ENCODE peak calls at places on chromosome 16, in seven cellular contexts. One of them, this sample, is unnamed.

GRCh38 chr16:64892843-64893242 is 229.0 kb downstream of the CDH11 start:
- DNase-seq in fibroblast of lung: peak
- DNase-seq in neural progenitor cell: no peak
- DNase-seq in mammary epithelial cell: no peak
- DNase-seq in GM12878: no peak
- DNase-seq in HCT116: no peak
- DNase-seq in GM23248: peak
- DNase-seq in this sample: no peak

GRCh38 chr16:55426865-55427484 is 52.0 kb upstream of the MMP2 start:
- DNase-seq in fibroblast of lung: no peak
- DNase-seq in neural progenitor cell: no peak
- DNase-seq in mammary epithelial cell: no peak
- DNase-seq in GM12878: no peak
- DNase-seq in HCT116: no peak
- DNase-seq in GM23248: no peak
- DNase-seq in this sample: no peak

GRCh38 chr16:73179671-73180370 is 131.9 kb upstream of the ZFHX3 start:
- DNase-seq in fibroblast of lung: no peak
- DNase-seq in neural progenitor cell: no peak
- DNase-seq in mammary epithelial cell: no peak
- DNase-seq in GM12878: no peak
- DNase-seq in HCT116: no peak
- DNase-seq in GM23248: no peak
- DNase-seq in this sample: no peak

GRCh38 chr16:50972899-50973298 is 178.2 kb downstream of the SALL1 start:
- DNase-seq in fibroblast of lung: no peak
- DNase-seq in neural progenitor cell: no peak
- DNase-seq in mammary epithelial cell: no peak
- DNase-seq in GM12878: no peak
- DNase-seq in HCT116: no peak
- DNase-seq in GM23248: no peak
- DNase-seq in this sample: no peak

GRCh38 chr16:49763826-49764225 is 92.1 kb downstream of the ZNF423 start:
- DNase-seq in fibroblast of lung: peak
- DNase-seq in neural progenitor cell: no peak
- DNase-seq in mammary epithelial cell: no peak
- DNase-seq in GM12878: no peak
- DNase-seq in HCT116: no peak
- DNase-seq in GM23248: no peak
- DNase-seq in this sample: no peak

GRCh38 chr16:50680907-50681885 is at the start of gene SNX20:
- DNase-seq in fibroblast of lung: no peak
- DNase-seq in neural progenitor cell: no peak
- DNase-seq in mammary epithelial cell: no peak
- DNase-seq in GM12878: peak
- DNase-seq in HCT116: no peak
- DNase-seq in GM23248: no peak
- DNase-seq in this sample: peak

GRCh38 chr16:27025581-27025980 is 41.1 kb upstream of the C16orf82 start:
- DNase-seq in fibroblast of lung: no peak
- DNase-seq in neural progenitor cell: no peak
- DNase-seq in mammary epithelial cell: no peak
- DNase-seq in GM12878: no peak
- DNase-seq in HCT116: peak
- DNase-seq in GM23248: no peak
- DNase-seq in this sample: no peak

GRCh38 chr16:48446534-48446920 is 61.3 kb upstream of the SIAH1 start:
- DNase-seq in fibroblast of lung: no peak
- DNase-seq in neural progenitor cell: peak
- DNase-seq in mammary epithelial cell: no peak
- DNase-seq in GM12878: no peak
- DNase-seq in HCT116: no peak
- DNase-seq in GM23248: no peak
- DNase-seq in this sample: no peak

GRCh38 chr16:49884033-49884707 is 28.3 kb upstream of the ZNF423 start:
- DNase-seq in fibroblast of lung: no peak
- DNase-seq in neural progenitor cell: no peak
- DNase-seq in mammary epithelial cell: no peak
- DNase-seq in GM12878: no peak
- DNase-seq in HCT116: no peak
- DNase-seq in GM23248: peak
- DNase-seq in this sample: no peak

GRCh38 chr16:63530208-63530607 is 1494.0 kb upstream of the CDH8 start:
- DNase-seq in fibroblast of lung: no peak
- DNase-seq in neural progenitor cell: peak
- DNase-seq in mammary epithelial cell: no peak
- DNase-seq in GM12878: no peak
- DNase-seq in HCT116: no peak
- DNase-seq in GM23248: no peak
- DNase-seq in this sample: no peak

GRCh38 chr16:19284207-19284606 is 1.3 kb upstream of the CLEC19A start:
- DNase-seq in fibroblast of lung: peak
- DNase-seq in neural progenitor cell: no peak
- DNase-seq in mammary epithelial cell: peak
- DNase-seq in GM12878: no peak
- DNase-seq in HCT116: peak
- DNase-seq in GM23248: peak
- DNase-seq in this sample: no peak

GRCh38 chr16:78770353-78771091 is 671.1 kb downstream of the WWOX start:
- DNase-seq in fibroblast of lung: peak
- DNase-seq in neural progenitor cell: peak
- DNase-seq in mammary epithelial cell: no peak
- DNase-seq in GM12878: no peak
- DNase-seq in HCT116: no peak
- DNase-seq in GM23248: peak
- DNase-seq in this sample: peak

GRCh38 chr16:10728035-10728462 is 15.6 kb upstream of the NUBP1 start:
- DNase-seq in fibroblast of lung: no peak
- DNase-seq in neural progenitor cell: no peak
- DNase-seq in mammary epithelial cell: no peak
- DNase-seq in GM12878: no peak
- DNase-seq in HCT116: no peak
- DNase-seq in GM23248: no peak
- DNase-seq in this sample: no peak

GRCh38 chr16:72995151-72995881 is 52.6 kb downstream of the ZFHX3 start:
- DNase-seq in fibroblast of lung: no peak
- DNase-seq in neural progenitor cell: peak
- DNase-seq in mammary epithelial cell: no peak
- DNase-seq in GM12878: no peak
- DNase-seq in HCT116: no peak
- DNase-seq in GM23248: no peak
- DNase-seq in this sample: peak

GRCh38 chr16:10895053-10895946 is 18.3 kb downstream of the CIITA start:
- DNase-seq in fibroblast of lung: peak
- DNase-seq in neural progenitor cell: peak
- DNase-seq in mammary epithelial cell: peak
- DNase-seq in GM12878: no peak
- DNase-seq in HCT116: no peak
- DNase-seq in GM23248: peak
- DNase-seq in this sample: peak

GRCh38 chr16:69906838-69907301 is 44.3 kb upstream of the CLEC18A start:
- DNase-seq in fibroblast of lung: peak
- DNase-seq in neural progenitor cell: no peak
- DNase-seq in mammary epithelial cell: no peak
- DNase-seq in GM12878: no peak
- DNase-seq in HCT116: no peak
- DNase-seq in GM23248: peak
- DNase-seq in this sample: no peak

GRCh38 chr16:26645629-26646028 is 421.1 kb upstream of the C16orf82 start:
- DNase-seq in fibroblast of lung: no peak
- DNase-seq in neural progenitor cell: peak
- DNase-seq in mammary epithelial cell: no peak
- DNase-seq in GM12878: no peak
- DNase-seq in HCT116: no peak
- DNase-seq in GM23248: peak
- DNase-seq in this sample: peak

GRCh38 chr16:52873997-52874500 is 178.6 kb downstream of the CHD9NB start:
- DNase-seq in fibroblast of lung: no peak
- DNase-seq in neural progenitor cell: peak
- DNase-seq in mammary epithelial cell: no peak
- DNase-seq in GM12878: no peak
- DNase-seq in HCT116: no peak
- DNase-seq in GM23248: no peak
- DNase-seq in this sample: no peak

GRCh38 chr16:58027341-58028167 is 2.0 kb downstream of the MMP15 start:
- DNase-seq in fibroblast of lung: peak
- DNase-seq in neural progenitor cell: peak
- DNase-seq in mammary epithelial cell: peak
- DNase-seq in GM12878: no peak
- DNase-seq in HCT116: peak
- DNase-seq in GM23248: peak
- DNase-seq in this sample: no peak

GRCh38 chr16:4534151-4534790 is 4.3 kb downstream of the CDIP1 start:
- DNase-seq in fibroblast of lung: no peak
- DNase-seq in neural progenitor cell: no peak
- DNase-seq in mammary epithelial cell: no peak
- DNase-seq in GM12878: no peak
- DNase-seq in HCT116: no peak
- DNase-seq in GM23248: no peak
- DNase-seq in this sample: no peak

DNA sequence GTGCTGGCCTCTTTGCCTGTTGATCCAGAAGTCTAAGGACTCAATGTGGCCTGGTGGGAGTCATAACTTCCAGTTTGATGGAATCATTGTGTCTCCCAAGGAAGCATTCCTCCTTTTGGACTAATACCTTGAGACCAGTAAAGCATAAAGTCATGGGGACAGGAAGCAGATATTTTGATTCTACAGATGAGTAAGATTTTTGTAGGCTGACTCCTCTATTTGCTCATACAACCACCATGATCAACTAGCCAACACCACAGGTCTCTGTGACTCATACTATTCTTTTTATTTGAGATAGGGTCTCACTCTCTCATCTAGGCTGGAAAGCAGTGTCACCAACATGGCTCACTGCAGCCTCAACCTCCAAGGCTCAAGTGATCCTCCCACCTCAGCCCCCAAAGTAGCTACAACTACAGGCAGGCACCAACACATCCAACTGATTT is 6.2 kb downstream of the MT2A start:
- DNase-seq in fibroblast of lung: peak
- DNase-seq in neural progenitor cell: no peak
- DNase-seq in mammary epithelial cell: peak
- DNase-seq in GM12878: no peak
- DNase-seq in HCT116: no peak
- DNase-seq in GM23248: peak
- DNase-seq in this sample: no peak
- TF ChIP-seq EZH2 in fibroblast of lung: no peak
- TF ChIP-seq EZH2 in neural progenitor cell: no peak
- TF ChIP-seq EZH2 in mammary epithelial cell: no peak
- TF ChIP-seq EZH2 in GM12878: no peak
- TF ChIP-seq EZH2 in HCT116: no peak
- TF ChIP-seq EZH2 in GM23248: no peak
- TF ChIP-seq EZH2 in this sample: no peak

GRCh38 chr16:86199871-86200700 is 301.1 kb downstream of the IRF8 start:
- DNase-seq in fibroblast of lung: peak
- DNase-seq in neural progenitor cell: no peak
- DNase-seq in mammary epithelial cell: no peak
- DNase-seq in GM12878: no peak
- DNase-seq in HCT116: no peak
- DNase-seq in GM23248: no peak
- DNase-seq in this sample: no peak
- TF ChIP-seq EZH2 in fibroblast of lung: no peak
- TF ChIP-seq EZH2 in neural progenitor cell: no peak
- TF ChIP-seq EZH2 in mammary epithelial cell: no peak
- TF ChIP-seq EZH2 in GM12878: no peak
- TF ChIP-seq EZH2 in HCT116: no peak
- TF ChIP-seq EZH2 in GM23248: peak
- TF ChIP-seq EZH2 in this sample: no peak

GRCh38 chr16:88911148-88911945 is 44.9 kb upstream of the PABPN1L start:
- DNase-seq in fibroblast of lung: no peak
- DNase-seq in neural progenitor cell: no peak
- DNase-seq in mammary epithelial cell: no peak
- DNase-seq in GM12878: no peak
- DNase-seq in HCT116: no peak
- DNase-seq in GM23248: no peak
- DNase-seq in this sample: no peak

GRCh38 chr16:88911946-88912310 is 45.5 kb upstream of the PABPN1L start:
- DNase-seq in fibroblast of lung: no peak
- DNase-seq in neural progenitor cell: no peak
- DNase-seq in mammary epithelial cell: no peak
- DNase-seq in GM12878: no peak
- DNase-seq in HCT116: no peak
- DNase-seq in GM23248: no peak
- DNase-seq in this sample: no peak

GRCh38 chr16:88909431-88910210 is 43.2 kb upstream of the PABPN1L start:
- DNase-seq in fibroblast of lung: no peak
- DNase-seq in neural progenitor cell: no peak
- DNase-seq in mammary epithelial cell: no peak
- DNase-seq in GM12878: no peak
- DNase-seq in HCT116: no peak
- DNase-seq in GM23248: no peak
- DNase-seq in this sample: no peak

GRCh38 chr16:88912556-88912955 is 46.1 kb upstream of the PABPN1L start:
- DNase-seq in fibroblast of lung: no peak
- DNase-seq in neural progenitor cell: no peak
- DNase-seq in mammary epithelial cell: no peak
- DNase-seq in GM12878: no peak
- DNase-seq in HCT116: no peak
- DNase-seq in GM23248: no peak
- DNase-seq in this sample: no peak

GRCh38 chr16:88910284-88911147 is 44.1 kb upstream of the PABPN1L start:
- DNase-seq in fibroblast of lung: peak
- DNase-seq in neural progenitor cell: no peak
- DNase-seq in mammary epithelial cell: no peak
- DNase-seq in GM12878: no peak
- DNase-seq in HCT116: no peak
- DNase-seq in GM23248: no peak
- DNase-seq in this sample: no peak
- TF ChIP-seq EZH2 in fibroblast of lung: no peak
- TF ChIP-seq EZH2 in neural progenitor cell: no peak
- TF ChIP-seq EZH2 in mammary epithelial cell: no peak
- TF ChIP-seq EZH2 in GM12878: no peak
- TF ChIP-seq EZH2 in HCT116: no peak
- TF ChIP-seq EZH2 in GM23248: no peak
- TF ChIP-seq EZH2 in this sample: no peak

GRCh38 chr16:3183445-3184139 is 4.4 kb upstream of the OR1F1 start:
- DNase-seq in fibroblast of lung: peak
- DNase-seq in neural progenitor cell: no peak
- DNase-seq in mammary epithelial cell: no peak
- DNase-seq in GM12878: no peak
- DNase-seq in HCT116: no peak
- DNase-seq in GM23248: peak
- DNase-seq in this sample: no peak

GRCh38 chr16:3179651-3180050 is 8.4 kb upstream of the OR1F1 start:
- DNase-seq in fibroblast of lung: no peak
- DNase-seq in neural progenitor cell: no peak
- DNase-seq in mammary epithelial cell: no peak
- DNase-seq in GM12878: no peak
- DNase-seq in HCT116: no peak
- DNase-seq in GM23248: no peak
- DNase-seq in this sample: no peak

GRCh38 chr16:3186946-3187690 is 886 bp upstream of the OR1F1 start:
- DNase-seq in fibroblast of lung: no peak
- DNase-seq in neural progenitor cell: no peak
- DNase-seq in mammary epithelial cell: no peak
- DNase-seq in GM12878: no peak
- DNase-seq in HCT116: no peak
- DNase-seq in GM23248: no peak
- DNase-seq in this sample: no peak

GRCh38 chr16:3180445-3180878 is 7.5 kb upstream of the OR1F1 start:
- DNase-seq in fibroblast of lung: no peak
- DNase-seq in neural progenitor cell: no peak
- DNase-seq in mammary epithelial cell: peak
- DNase-seq in GM12878: no peak
- DNase-seq in HCT116: no peak
- DNase-seq in GM23248: no peak
- DNase-seq in this sample: no peak

GRCh38 chr16:3182608-3183444 is 5.2 kb upstream of the OR1F1 start:
- DNase-seq in fibroblast of lung: peak
- DNase-seq in neural progenitor cell: peak
- DNase-seq in mammary epithelial cell: peak
- DNase-seq in GM12878: no peak
- DNase-seq in HCT116: no peak
- DNase-seq in GM23248: peak
- DNase-seq in this sample: no peak
- TF ChIP-seq EZH2 in fibroblast of lung: peak
- TF ChIP-seq EZH2 in neural progenitor cell: no peak
- TF ChIP-seq EZH2 in mammary epithelial cell: no peak
- TF ChIP-seq EZH2 in GM12878: no peak
- TF ChIP-seq EZH2 in HCT116: no peak
- TF ChIP-seq EZH2 in GM23248: no peak
- TF ChIP-seq EZH2 in this sample: no peak